ENCODE peak calls at places on chromosomes 11 and 22, in seven cellular contexts. One of them, this sample, is unnamed. For H3K4me1 and H3K9me3, the result is how much of the 10 kb centered on the place peaks cover.

GRCh38 chr11:104876838-104877500 is 21.3 kb downstream of the CASP12 start:
- DNase-seq in cardiac muscle cell: no peak
- DNase-seq in upper lobe of left lung: no peak
- DNase-seq in body of pancreas: no peak
- DNase-seq in heart left ventricle: no peak
- DNase-seq in SJSA1: no peak
- DNase-seq in CD8-positive, alpha-beta T cell: no peak
- DNase-seq in this sample: no peak

GRCh38 chr11:129652828-129653227 is 162.8 kb upstream of the TMEM45B start:
- DNase-seq in cardiac muscle cell: no peak
- DNase-seq in upper lobe of left lung: no peak
- DNase-seq in body of pancreas: no peak
- DNase-seq in heart left ventricle: no peak
- DNase-seq in SJSA1: no peak
- DNase-seq in CD8-positive, alpha-beta T cell: no peak
- DNase-seq in this sample: no peak

GRCh38 chr22:22388494-22388893 is 120.0 kb downstream of the ZNF280B start:
- DNase-seq in cardiac muscle cell: no peak
- DNase-seq in upper lobe of left lung: no peak
- DNase-seq in body of pancreas: no peak
- DNase-seq in heart left ventricle: no peak
- DNase-seq in SJSA1: no peak
- DNase-seq in CD8-positive, alpha-beta T cell: no peak
- DNase-seq in this sample: no peak

GRCh38 chr22:23380230-23380573 is 199.9 kb downstream of the IGLL1 start:
- DNase-seq in cardiac muscle cell: no peak
- DNase-seq in upper lobe of left lung: no peak
- DNase-seq in body of pancreas: no peak
- DNase-seq in heart left ventricle: no peak
- DNase-seq in SJSA1: no peak
- DNase-seq in CD8-positive, alpha-beta T cell: no peak
- DNase-seq in this sample: no peak

GRCh38 chr11:9070740-9071476 is 20.5 kb downstream of the SCUBE2 start:
- DNase-seq in cardiac muscle cell: no peak
- DNase-seq in upper lobe of left lung: no peak
- DNase-seq in body of pancreas: no peak
- DNase-seq in heart left ventricle: no peak
- DNase-seq in SJSA1: no peak
- DNase-seq in CD8-positive, alpha-beta T cell: no peak
- DNase-seq in this sample: no peak

GRCh38 chr11:76579047-76579751 is 91.3 kb downstream of the LRRC32 start:
- DNase-seq in cardiac muscle cell: no peak
- DNase-seq in upper lobe of left lung: peak
- DNase-seq in body of pancreas: peak
- DNase-seq in heart left ventricle: peak
- DNase-seq in SJSA1: peak
- DNase-seq in CD8-positive, alpha-beta T cell: no peak
- DNase-seq in this sample: peak

GRCh38 chr11:85742873-85743275 is 56.9 kb upstream of the CCDC89 start:
- DNase-seq in cardiac muscle cell: no peak
- DNase-seq in upper lobe of left lung: no peak
- DNase-seq in body of pancreas: no peak
- DNase-seq in heart left ventricle: no peak
- DNase-seq in SJSA1: no peak
- DNase-seq in CD8-positive, alpha-beta T cell: no peak
- DNase-seq in this sample: no peak

GRCh38 chr22:36364255-36365019 is 23.3 kb downstream of the MYH9 start:
- DNase-seq in cardiac muscle cell: no peak
- DNase-seq in upper lobe of left lung: no peak
- DNase-seq in body of pancreas: no peak
- DNase-seq in heart left ventricle: no peak
- DNase-seq in SJSA1: peak
- DNase-seq in CD8-positive, alpha-beta T cell: no peak
- DNase-seq in this sample: no peak

GRCh38 chr22:28942801-28943500 is 59.6 kb downstream of the ZNRF3 start:
- DNase-seq in cardiac muscle cell: peak
- DNase-seq in upper lobe of left lung: no peak
- DNase-seq in body of pancreas: no peak
- DNase-seq in heart left ventricle: no peak
- DNase-seq in SJSA1: no peak
- DNase-seq in CD8-positive, alpha-beta T cell: no peak
- DNase-seq in this sample: no peak

GRCh38 chr11:11171854-11172253 is 181.2 kb downstream of the CSNK2A3 start:
- DNase-seq in cardiac muscle cell: no peak
- DNase-seq in upper lobe of left lung: no peak
- DNase-seq in body of pancreas: no peak
- DNase-seq in heart left ventricle: no peak
- DNase-seq in SJSA1: no peak
- DNase-seq in CD8-positive, alpha-beta T cell: no peak
- DNase-seq in this sample: no peak

GRCh38 chr11:106398396-106399074 is 321.1 kb downstream of the AASDHPPT start:
- DNase-seq in cardiac muscle cell: no peak
- DNase-seq in upper lobe of left lung: no peak
- DNase-seq in body of pancreas: no peak
- DNase-seq in heart left ventricle: no peak
- DNase-seq in SJSA1: peak
- DNase-seq in CD8-positive, alpha-beta T cell: no peak
- DNase-seq in this sample: no peak

GRCh38 chr11:19441288-19441687 is 200.5 kb upstream of the E2F8 start:
- DNase-seq in cardiac muscle cell: no peak
- DNase-seq in upper lobe of left lung: no peak
- DNase-seq in body of pancreas: no peak
- DNase-seq in heart left ventricle: no peak
- DNase-seq in SJSA1: no peak
- DNase-seq in CD8-positive, alpha-beta T cell: no peak
- DNase-seq in this sample: no peak

GRCh38 chr11:68969386-68969785 is 11.4 kb downstream of the MRGPRD start:
- DNase-seq in cardiac muscle cell: no peak
- DNase-seq in upper lobe of left lung: peak
- DNase-seq in body of pancreas: no peak
- DNase-seq in heart left ventricle: no peak
- DNase-seq in SJSA1: no peak
- DNase-seq in CD8-positive, alpha-beta T cell: no peak
- DNase-seq in this sample: no peak

GRCh38 chr11:122100222-122101080 is 15.6 kb downstream of the BLID start:
- DNase-seq in cardiac muscle cell: peak
- DNase-seq in upper lobe of left lung: peak
- DNase-seq in body of pancreas: peak
- DNase-seq in heart left ventricle: peak
- DNase-seq in SJSA1: peak
- DNase-seq in CD8-positive, alpha-beta T cell: no peak
- DNase-seq in this sample: no peak

GRCh38 chr11:102318469-102318868 is 1.2 kb downstream of the BIRC3 start:
- DNase-seq in cardiac muscle cell: no peak
- DNase-seq in upper lobe of left lung: peak
- DNase-seq in body of pancreas: no peak
- DNase-seq in heart left ventricle: no peak
- DNase-seq in SJSA1: no peak
- DNase-seq in CD8-positive, alpha-beta T cell: peak
- DNase-seq in this sample: no peak

GRCh38 chr11:45724145-45724544 is 58.7 kb upstream of the CHST1 start:
- DNase-seq in cardiac muscle cell: peak
- DNase-seq in upper lobe of left lung: no peak
- DNase-seq in body of pancreas: no peak
- DNase-seq in heart left ventricle: no peak
- DNase-seq in SJSA1: no peak
- DNase-seq in CD8-positive, alpha-beta T cell: no peak
- DNase-seq in this sample: no peak

GRCh38 chr11:110432713-110433392 is 3.1 kb downstream of the FDX1 start:
- DNase-seq in cardiac muscle cell: no peak
- DNase-seq in upper lobe of left lung: no peak
- DNase-seq in body of pancreas: no peak
- DNase-seq in heart left ventricle: no peak
- DNase-seq in SJSA1: peak
- DNase-seq in CD8-positive, alpha-beta T cell: no peak
- DNase-seq in this sample: no peak

GRCh38 chr22:35552186-35552842 is 11.7 kb downstream of the RASD2 start:
- DNase-seq in cardiac muscle cell: peak
- DNase-seq in upper lobe of left lung: peak
- DNase-seq in body of pancreas: no peak
- DNase-seq in heart left ventricle: no peak
- DNase-seq in SJSA1: peak
- DNase-seq in CD8-positive, alpha-beta T cell: peak
- DNase-seq in this sample: no peak

GRCh38 chr11:2737876-2738275 is 38.1 kb upstream of the KCNQ1OT1 start:
- DNase-seq in cardiac muscle cell: no peak
- DNase-seq in upper lobe of left lung: no peak
- DNase-seq in body of pancreas: no peak
- DNase-seq in heart left ventricle: no peak
- DNase-seq in SJSA1: no peak
- DNase-seq in CD8-positive, alpha-beta T cell: no peak
- DNase-seq in this sample: no peak

GRCh38 chr11:58927393-58928081 is 11.8 kb upstream of the GLYATL1 start:
- DNase-seq in cardiac muscle cell: peak
- DNase-seq in upper lobe of left lung: no peak
- DNase-seq in body of pancreas: peak
- DNase-seq in heart left ventricle: no peak
- DNase-seq in SJSA1: no peak
- DNase-seq in CD8-positive, alpha-beta T cell: no peak
- DNase-seq in this sample: peak

GRCh38 chr11:118277312-118277711 is 13.2 kb upstream of the MPZL2 start:
- DNase-seq in cardiac muscle cell: no peak
- DNase-seq in upper lobe of left lung: peak
- DNase-seq in body of pancreas: no peak
- DNase-seq in heart left ventricle: no peak
- DNase-seq in SJSA1: no peak
- DNase-seq in CD8-positive, alpha-beta T cell: no peak
- DNase-seq in this sample: no peak

GRCh38 chr22:21849489-21849888 is 18.0 kb downstream of the MAPK1 start:
- DNase-seq in cardiac muscle cell: no peak
- DNase-seq in upper lobe of left lung: no peak
- DNase-seq in body of pancreas: no peak
- DNase-seq in heart left ventricle: no peak
- DNase-seq in SJSA1: peak
- DNase-seq in CD8-positive, alpha-beta T cell: no peak
- DNase-seq in this sample: no peak

GRCh38 chr11:34052608-34053160 is 1.2 kb downstream of the CAPRIN1 start:
- DNase-seq in cardiac muscle cell: peak
- DNase-seq in upper lobe of left lung: peak
- DNase-seq in body of pancreas: peak
- DNase-seq in heart left ventricle: no peak
- DNase-seq in SJSA1: no peak
- DNase-seq in CD8-positive, alpha-beta T cell: peak
- DNase-seq in this sample: no peak

GRCh38 chr22:24271406-24271760 is 752 bp downstream of the SPECC1L start:
- DNase-seq in cardiac muscle cell: no peak
- DNase-seq in upper lobe of left lung: no peak
- DNase-seq in body of pancreas: no peak
- DNase-seq in heart left ventricle: no peak
- DNase-seq in SJSA1: no peak
- DNase-seq in CD8-positive, alpha-beta T cell: no peak
- DNase-seq in this sample: no peak

GRCh38 chr11:69357458-69358397 is 63.8 kb downstream of the MYEOV start:
- DNase-seq in cardiac muscle cell: no peak
- DNase-seq in upper lobe of left lung: peak
- DNase-seq in body of pancreas: no peak
- DNase-seq in heart left ventricle: no peak
- DNase-seq in SJSA1: no peak
- DNase-seq in CD8-positive, alpha-beta T cell: no peak
- DNase-seq in this sample: no peak

DNA sequence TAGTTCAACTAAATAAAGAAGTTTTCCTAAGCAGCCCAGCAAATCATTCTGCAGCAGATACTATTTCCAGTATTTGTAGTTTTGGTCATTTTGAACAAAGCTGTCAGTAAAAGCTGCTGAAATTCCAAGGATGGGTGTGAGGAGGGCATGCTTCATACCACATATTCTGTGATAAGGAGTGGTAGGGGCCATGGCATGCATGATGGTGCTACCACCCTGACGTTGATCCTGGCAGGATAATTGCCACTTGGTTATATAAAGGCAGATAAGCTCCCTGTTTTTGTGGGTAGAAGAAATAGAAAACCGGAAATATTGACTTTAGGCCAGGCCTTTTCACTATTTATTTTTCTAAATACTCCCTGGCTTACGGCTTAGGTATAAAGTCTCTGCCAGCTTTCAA is 33.1 kb upstream of the L3MBTL2 start:
- DNase-seq in cardiac muscle cell: no peak
- DNase-seq in upper lobe of left lung: no peak
- DNase-seq in body of pancreas: no peak
- DNase-seq in heart left ventricle: no peak
- DNase-seq in SJSA1: no peak
- DNase-seq in CD8-positive, alpha-beta T cell: no peak
- DNase-seq in this sample: no peak
- H3K4me1 ChIP-seq in cardiac muscle cell: under half
- H3K4me1 ChIP-seq in upper lobe of left lung: under half
- H3K4me1 ChIP-seq in body of pancreas: under half
- H3K4me1 ChIP-seq in heart left ventricle: under half
- H3K4me1 ChIP-seq in SJSA1: under half
- H3K4me1 ChIP-seq in CD8-positive, alpha-beta T cell: under half
- H3K4me1 ChIP-seq in this sample: under half

GRCh38 chr11:55367674-55368073 is at the start of gene OR4A15:
- DNase-seq in cardiac muscle cell: no peak
- DNase-seq in upper lobe of left lung: no peak
- DNase-seq in body of pancreas: no peak
- DNase-seq in heart left ventricle: no peak
- DNase-seq in SJSA1: no peak
- DNase-seq in CD8-positive, alpha-beta T cell: no peak
- DNase-seq in this sample: no peak
- H3K9me3 ChIP-seq in cardiac muscle cell: under half
- H3K9me3 ChIP-seq in upper lobe of left lung: under half
- H3K9me3 ChIP-seq in body of pancreas: under half
- H3K9me3 ChIP-seq in heart left ventricle: under half
- H3K9me3 ChIP-seq in SJSA1: under half
- H3K9me3 ChIP-seq in CD8-positive, alpha-beta T cell: under half
- H3K9me3 ChIP-seq in this sample: under half

GRCh38 chr11:861105-861479 is 18.4 kb downstream of the TSPAN4 start:
- DNase-seq in cardiac muscle cell: no peak
- DNase-seq in upper lobe of left lung: no peak
- DNase-seq in body of pancreas: no peak
- DNase-seq in heart left ventricle: no peak
- DNase-seq in SJSA1: no peak
- DNase-seq in CD8-positive, alpha-beta T cell: no peak
- DNase-seq in this sample: no peak
- H3K4me1 ChIP-seq in cardiac muscle cell: under half
- H3K4me1 ChIP-seq in upper lobe of left lung: under half
- H3K4me1 ChIP-seq in body of pancreas: under half
- H3K4me1 ChIP-seq in heart left ventricle: under half
- H3K4me1 ChIP-seq in SJSA1: under half
- H3K4me1 ChIP-seq in CD8-positive, alpha-beta T cell: under half
- H3K4me1 ChIP-seq in this sample: under half

GRCh38 chr11:128058580-128059208 is 528.7 kb downstream of the ETS1 start:
- DNase-seq in cardiac muscle cell: no peak
- DNase-seq in upper lobe of left lung: no peak
- DNase-seq in body of pancreas: no peak
- DNase-seq in heart left ventricle: no peak
- DNase-seq in SJSA1: no peak
- DNase-seq in CD8-positive, alpha-beta T cell: no peak
- DNase-seq in this sample: no peak

GRCh38 chr11:128055576-128056217 is 531.7 kb downstream of the ETS1 start:
- DNase-seq in cardiac muscle cell: no peak
- DNase-seq in upper lobe of left lung: no peak
- DNase-seq in body of pancreas: no peak
- DNase-seq in heart left ventricle: no peak
- DNase-seq in SJSA1: no peak
- DNase-seq in CD8-positive, alpha-beta T cell: no peak
- DNase-seq in this sample: no peak

GRCh38 chr11:128057786-128058395 is 529.5 kb downstream of the ETS1 start:
- DNase-seq in cardiac muscle cell: no peak
- DNase-seq in upper lobe of left lung: no peak
- DNase-seq in body of pancreas: no peak
- DNase-seq in heart left ventricle: no peak
- DNase-seq in SJSA1: no peak
- DNase-seq in CD8-positive, alpha-beta T cell: no peak
- DNase-seq in this sample: no peak

GRCh38 chr11:128066429-128066828 is 520.9 kb downstream of the ETS1 start:
- DNase-seq in cardiac muscle cell: no peak
- DNase-seq in upper lobe of left lung: no peak
- DNase-seq in body of pancreas: no peak
- DNase-seq in heart left ventricle: no peak
- DNase-seq in SJSA1: no peak
- DNase-seq in CD8-positive, alpha-beta T cell: no peak
- DNase-seq in this sample: no peak

GRCh38 chr11:128061321-128061871 is 526.0 kb downstream of the ETS1 start:
- DNase-seq in cardiac muscle cell: no peak
- DNase-seq in upper lobe of left lung: no peak
- DNase-seq in body of pancreas: no peak
- DNase-seq in heart left ventricle: no peak
- DNase-seq in SJSA1: no peak
- DNase-seq in CD8-positive, alpha-beta T cell: no peak
- DNase-seq in this sample: no peak
- H3K9me3 ChIP-seq in cardiac muscle cell: under half
- H3K9me3 ChIP-seq in upper lobe of left lung: under half
- H3K9me3 ChIP-seq in body of pancreas: under half
- H3K9me3 ChIP-seq in heart left ventricle: under half
- H3K9me3 ChIP-seq in SJSA1: under half
- H3K9me3 ChIP-seq in CD8-positive, alpha-beta T cell: under half
- H3K9me3 ChIP-seq in this sample: under half